ENCODE peak calls at places on chromosomes 16 and 17, in eight cellular contexts. One of them, this sample, is unnamed.

GRCh38 chr16:85570735-85571562 is 42.2 kb upstream of the GSE1 start:
- DNase-seq in spleen: peak; percentile 93
- DNase-seq in stomach: peak; percentile 49
- DNase-seq in left ventricle myocardium inferior: peak; percentile 57
- DNase-seq in uterus: no peak
- DNase-seq in thoracic aorta: no peak
- DNase-seq in HFF-Myc: no peak
- DNase-seq in AG10803: no peak
- DNase-seq in this sample: no peak

GRCh38 chr17:74524751-74525725 is 6.2 kb downstream of the CD300LB start:
- DNase-seq in AG10803: no peak
- DNase-seq in thoracic aorta: no peak
- DNase-seq in uterus: no peak
- DNase-seq in spleen: no peak
- DNase-seq in left ventricle myocardium inferior: no peak
- DNase-seq in HFF-Myc: no peak
- DNase-seq in stomach: peak; percentile 13
- DNase-seq in this sample: no peak

GRCh38 chr16:14344945-14345344 is 273.8 kb downstream of the MRTFB start:
- DNase-seq in stomach: no peak
- DNase-seq in spleen: no peak
- DNase-seq in thoracic aorta: no peak
- DNase-seq in HFF-Myc: no peak
- DNase-seq in AG10803: no peak
- DNase-seq in uterus: no peak
- DNase-seq in left ventricle myocardium inferior: no peak
- DNase-seq in this sample: no peak

GRCh38 chr16:47888142-47888541 is 267.7 kb downstream of the ABCC12 start:
- DNase-seq in HFF-Myc: peak; percentile 9
- DNase-seq in stomach: no peak
- DNase-seq in left ventricle myocardium inferior: no peak
- DNase-seq in uterus: no peak
- DNase-seq in AG10803: peak; percentile 68
- DNase-seq in thoracic aorta: no peak
- DNase-seq in spleen: no peak
- DNase-seq in this sample: peak; percentile 71

GRCh38 chr17:31074772-31075538 is 19.8 kb upstream of the NF1 start:
- DNase-seq in left ventricle myocardium inferior: no peak
- DNase-seq in stomach: no peak
- DNase-seq in thoracic aorta: no peak
- DNase-seq in uterus: no peak
- DNase-seq in AG10803: peak; percentile 83
- DNase-seq in spleen: no peak
- DNase-seq in HFF-Myc: no peak
- DNase-seq in this sample: peak; percentile 78

GRCh38 chr17:74433421-74434121 is 1.7 kb downstream of the GPRC5C start:
- DNase-seq in thoracic aorta: no peak
- DNase-seq in stomach: peak; percentile 59
- DNase-seq in HFF-Myc: no peak
- DNase-seq in spleen: no peak
- DNase-seq in uterus: no peak
- DNase-seq in left ventricle myocardium inferior: no peak
- DNase-seq in AG10803: no peak
- DNase-seq in this sample: no peak

GRCh38 chr17:51365090-51365489 is 104.7 kb downstream of the UTP18 start:
- DNase-seq in spleen: no peak
- DNase-seq in AG10803: no peak
- DNase-seq in stomach: no peak
- DNase-seq in left ventricle myocardium inferior: no peak
- DNase-seq in thoracic aorta: no peak
- DNase-seq in uterus: no peak
- DNase-seq in HFF-Myc: no peak
- DNase-seq in this sample: peak; percentile 8

GRCh38 chr17:63550816-63551639 is 751 bp downstream of the DCAF7 start:
- DNase-seq in stomach: peak; percentile 19
- DNase-seq in left ventricle myocardium inferior: no peak
- DNase-seq in uterus: no peak
- DNase-seq in thoracic aorta: no peak
- DNase-seq in HFF-Myc: no peak
- DNase-seq in spleen: no peak
- DNase-seq in AG10803: peak; percentile 7
- DNase-seq in this sample: peak; percentile 38

GRCh38 chr17:47697948-47698711 is 4.2 kb downstream of the TBKBP1 start:
- DNase-seq in left ventricle myocardium inferior: no peak
- DNase-seq in spleen: peak; percentile 68
- DNase-seq in thoracic aorta: no peak
- DNase-seq in AG10803: no peak
- DNase-seq in HFF-Myc: no peak
- DNase-seq in stomach: no peak
- DNase-seq in uterus: no peak
- DNase-seq in this sample: no peak

GRCh38 chr17:81050645-81051625 is 16.0 kb downstream of the BAIAP2 start:
- DNase-seq in HFF-Myc: no peak
- DNase-seq in AG10803: no peak
- DNase-seq in spleen: no peak
- DNase-seq in uterus: no peak
- DNase-seq in stomach: no peak
- DNase-seq in left ventricle myocardium inferior: no peak
- DNase-seq in thoracic aorta: no peak
- DNase-seq in this sample: no peak

GRCh38 chr17:59851431-59852375 is 41.0 kb downstream of the TUBD1 start:
- DNase-seq in HFF-Myc: peak; percentile 86
- DNase-seq in left ventricle myocardium inferior: no peak
- DNase-seq in stomach: peak; percentile 47
- DNase-seq in AG10803: peak; percentile 100
- DNase-seq in spleen: no peak
- DNase-seq in uterus: peak; percentile 64
- DNase-seq in thoracic aorta: no peak
- DNase-seq in this sample: no peak

GRCh38 chr16:80265624-80266306 is 275.0 kb upstream of the DYNLRB2 start:
- DNase-seq in stomach: no peak
- DNase-seq in thoracic aorta: no peak
- DNase-seq in spleen: no peak
- DNase-seq in AG10803: peak; percentile 22
- DNase-seq in left ventricle myocardium inferior: no peak
- DNase-seq in uterus: no peak
- DNase-seq in HFF-Myc: no peak
- DNase-seq in this sample: no peak

GRCh38 chr16:87447323-87447722 is 45.5 kb downstream of the ZCCHC14 start:
- DNase-seq in left ventricle myocardium inferior: no peak
- DNase-seq in uterus: no peak
- DNase-seq in HFF-Myc: no peak
- DNase-seq in spleen: no peak
- DNase-seq in stomach: no peak
- DNase-seq in thoracic aorta: no peak
- DNase-seq in AG10803: peak; percentile 22
- DNase-seq in this sample: no peak

GRCh38 chr17:83053779-83054451 is 25.5 kb upstream of the METRNL start:
- DNase-seq in AG10803: no peak
- DNase-seq in spleen: peak; percentile 90
- DNase-seq in uterus: peak; percentile 21
- DNase-seq in HFF-Myc: no peak
- DNase-seq in left ventricle myocardium inferior: peak; percentile 35
- DNase-seq in thoracic aorta: no peak
- DNase-seq in stomach: peak; percentile 52
- DNase-seq in this sample: no peak

GRCh38 chr17:78597923-78598545 is 20.8 kb upstream of the DNAH17 start:
- DNase-seq in spleen: peak; percentile 15
- DNase-seq in HFF-Myc: no peak
- DNase-seq in uterus: no peak
- DNase-seq in stomach: no peak
- DNase-seq in thoracic aorta: no peak
- DNase-seq in left ventricle myocardium inferior: no peak
- DNase-seq in AG10803: peak; percentile 79
- DNase-seq in this sample: peak; percentile 45

GRCh38 chr16:18805257-18805773 is 4.0 kb upstream of the ARL6IP1 start:
- DNase-seq in AG10803: no peak
- DNase-seq in spleen: no peak
- DNase-seq in thoracic aorta: no peak
- DNase-seq in uterus: no peak
- DNase-seq in HFF-Myc: no peak
- DNase-seq in left ventricle myocardium inferior: no peak
- DNase-seq in stomach: no peak
- DNase-seq in this sample: no peak

GRCh38 chr16:68417711-68418301 is 30.5 kb downstream of the SMPD3 start:
- DNase-seq in spleen: peak; percentile 89
- DNase-seq in stomach: peak; percentile 91
- DNase-seq in AG10803: no peak
- DNase-seq in left ventricle myocardium inferior: no peak
- DNase-seq in thoracic aorta: no peak
- DNase-seq in HFF-Myc: no peak
- DNase-seq in uterus: no peak
- DNase-seq in this sample: peak; percentile 88

GRCh38 chr16:228151-228855 is 946 bp downstream of the LUC7L start:
- DNase-seq in uterus: no peak
- DNase-seq in stomach: no peak
- DNase-seq in HFF-Myc: no peak
- DNase-seq in AG10803: no peak
- DNase-seq in spleen: no peak
- DNase-seq in thoracic aorta: no peak
- DNase-seq in left ventricle myocardium inferior: no peak
- DNase-seq in this sample: peak; percentile 31

GRCh38 chr16:15772579-15773293 is 84.1 kb downstream of the MYH11 start:
- DNase-seq in uterus: no peak
- DNase-seq in spleen: peak; percentile 5
- DNase-seq in left ventricle myocardium inferior: no peak
- DNase-seq in thoracic aorta: no peak
- DNase-seq in stomach: no peak
- DNase-seq in HFF-Myc: no peak
- DNase-seq in AG10803: no peak
- DNase-seq in this sample: no peak

GRCh38 chr17:73262676-73263642 is 1.3 kb upstream of the CPSF4L start:
- DNase-seq in spleen: peak; percentile 59
- DNase-seq in stomach: no peak
- DNase-seq in AG10803: peak; percentile 25
- DNase-seq in thoracic aorta: no peak
- DNase-seq in uterus: no peak
- DNase-seq in left ventricle myocardium inferior: no peak
- DNase-seq in HFF-Myc: no peak
- DNase-seq in this sample: peak; percentile 24

GRCh38 chr17:57178839-57179238 is 77.5 kb upstream of the MSI2 start:
- DNase-seq in stomach: no peak
- DNase-seq in uterus: no peak
- DNase-seq in left ventricle myocardium inferior: no peak
- DNase-seq in spleen: no peak
- DNase-seq in thoracic aorta: no peak
- DNase-seq in HFF-Myc: no peak
- DNase-seq in AG10803: no peak
- DNase-seq in this sample: no peak

GRCh38 chr17:18040287-18040858 is 1.2 kb downstream of the GID4 start:
- DNase-seq in AG10803: no peak
- DNase-seq in stomach: no peak
- DNase-seq in spleen: peak; percentile 76
- DNase-seq in left ventricle myocardium inferior: no peak
- DNase-seq in uterus: no peak
- DNase-seq in thoracic aorta: no peak
- DNase-seq in HFF-Myc: no peak
- DNase-seq in this sample: no peak

GRCh38 chr16:31478956-31479355 is 4.0 kb upstream of the SLC5A2 start:
- DNase-seq in stomach: no peak
- DNase-seq in left ventricle myocardium inferior: no peak
- DNase-seq in spleen: no peak
- DNase-seq in HFF-Myc: no peak
- DNase-seq in thoracic aorta: no peak
- DNase-seq in AG10803: no peak
- DNase-seq in uterus: no peak
- DNase-seq in this sample: no peak

DNA sequence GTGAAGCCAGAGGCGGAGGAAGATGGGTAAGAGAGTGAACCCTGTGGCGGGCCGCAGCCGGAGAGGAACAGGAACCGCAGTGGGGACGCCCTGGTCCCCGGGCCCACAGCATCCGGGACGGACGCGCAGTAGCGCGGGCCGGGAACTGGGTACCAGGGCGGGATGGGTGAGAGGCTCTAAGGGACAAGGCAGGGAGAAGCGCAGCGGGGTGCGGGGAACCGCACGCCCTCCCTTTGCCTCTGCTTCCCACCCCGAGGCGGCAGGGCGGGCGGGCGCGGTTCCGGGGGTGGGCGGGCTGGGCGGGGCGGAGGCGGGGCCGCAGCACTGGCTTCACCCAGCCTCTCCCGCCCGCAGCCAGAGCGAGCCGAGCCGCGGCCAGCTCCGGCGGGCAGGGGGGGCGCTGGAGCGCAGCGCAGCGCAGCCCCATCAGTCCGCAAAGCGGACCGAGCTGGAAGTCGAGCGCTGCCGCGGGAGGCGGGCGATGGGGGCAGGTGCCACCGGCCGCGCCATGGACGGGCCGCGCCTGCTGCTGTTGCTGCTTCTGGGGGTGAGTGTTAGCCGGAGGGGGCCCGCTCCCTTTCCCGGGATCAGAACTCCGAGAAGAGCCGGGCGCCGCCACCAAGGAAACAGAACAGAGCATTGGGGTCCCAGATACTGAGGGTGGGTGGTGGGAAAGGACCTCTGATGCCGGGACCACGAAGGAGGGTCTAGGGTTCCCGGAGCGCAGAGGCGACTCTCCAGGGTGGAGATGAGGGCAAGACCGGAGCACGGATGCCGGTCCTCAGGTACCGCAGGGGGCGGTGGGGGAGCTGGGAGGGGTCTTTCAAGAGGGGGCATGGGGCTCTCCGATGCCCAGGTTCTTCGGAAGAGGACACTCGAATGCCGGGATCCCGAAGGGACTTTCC is at the start of gene NGFR:
- DNase-seq in AG10803: no peak
- DNase-seq in left ventricle myocardium inferior: peak; percentile 54
- DNase-seq in thoracic aorta: no peak
- DNase-seq in uterus: peak; percentile 74
- DNase-seq in stomach: no peak
- DNase-seq in spleen: peak; percentile 87
- DNase-seq in HFF-Myc: no peak
- DNase-seq in this sample: peak; percentile 34
- H3K4me3 ChIP-seq in AG10803: peak within 1 kb of the TSS; percentile 9
- H3K4me3 ChIP-seq in left ventricle myocardium inferior: peak within 1 kb of the TSS; percentile 69
- H3K4me3 ChIP-seq in thoracic aorta: peak within 1 kb of the TSS; percentile 77
- H3K4me3 ChIP-seq in uterus: peak within 1 kb of the TSS; percentile 39
- H3K4me3 ChIP-seq in stomach: peak within 1 kb of the TSS; percentile 59
- H3K4me3 ChIP-seq in spleen: peak within 1 kb of the TSS; percentile 54
- H3K4me3 ChIP-seq in HFF-Myc: peak within 1 kb of the TSS; percentile 35
- H3K4me3 ChIP-seq in this sample: peak within 1 kb of the TSS; percentile 22

GRCh38 chr17:7575481-7575883 is 4.0 kb upstream of the CD68 start:
- DNase-seq in left ventricle myocardium inferior: no peak
- DNase-seq in thoracic aorta: no peak
- DNase-seq in AG10803: no peak
- DNase-seq in stomach: no peak
- DNase-seq in spleen: no peak
- DNase-seq in HFF-Myc: no peak
- DNase-seq in uterus: no peak
- DNase-seq in this sample: no peak
- H3K4me3 ChIP-seq in left ventricle myocardium inferior: peak overlapping the region; percentile 95
- H3K4me3 ChIP-seq in thoracic aorta: no peak overlapping the region
- H3K4me3 ChIP-seq in AG10803: peak overlapping the region; percentile 97
- H3K4me3 ChIP-seq in stomach: peak overlapping the region; percentile 98
- H3K4me3 ChIP-seq in spleen: no peak overlapping the region
- H3K4me3 ChIP-seq in HFF-Myc: peak overlapping the region; percentile 98
- H3K4me3 ChIP-seq in uterus: no peak overlapping the region
- H3K4me3 ChIP-seq in this sample: peak overlapping the region; percentile 91

GRCh38 chr17:38797091-38797490 is 2.3 kb downstream of the PIP4K2B start:
- DNase-seq in stomach: no peak
- DNase-seq in HFF-Myc: no peak
- DNase-seq in AG10803: peak; percentile 33
- DNase-seq in left ventricle myocardium inferior: no peak
- DNase-seq in spleen: no peak
- DNase-seq in uterus: no peak
- DNase-seq in thoracic aorta: no peak
- DNase-seq in this sample: peak; percentile 75
- H3K4me3 ChIP-seq in stomach: peak overlapping the region; percentile 98
- H3K4me3 ChIP-seq in HFF-Myc: peak overlapping the region; percentile 74
- H3K4me3 ChIP-seq in AG10803: peak overlapping the region; percentile 93
- H3K4me3 ChIP-seq in left ventricle myocardium inferior: peak overlapping the region; percentile 97
- H3K4me3 ChIP-seq in spleen: no peak overlapping the region
- H3K4me3 ChIP-seq in uterus: no peak overlapping the region
- H3K4me3 ChIP-seq in thoracic aorta: peak overlapping the region; percentile 93
- H3K4me3 ChIP-seq in this sample: no peak overlapping the region

GRCh38 chr16:1825381-1825863 is 1.2 kb downstream of the HAGH start:
- DNase-seq in AG10803: no peak
- DNase-seq in HFF-Myc: no peak
- DNase-seq in spleen: no peak
- DNase-seq in left ventricle myocardium inferior: no peak
- DNase-seq in uterus: no peak
- DNase-seq in thoracic aorta: no peak
- DNase-seq in stomach: peak; percentile 46
- DNase-seq in this sample: no peak
- H3K4me3 ChIP-seq in AG10803: peak overlapping the region; percentile 99
- H3K4me3 ChIP-seq in HFF-Myc: peak overlapping the region; percentile 99
- H3K4me3 ChIP-seq in spleen: peak overlapping the region; percentile 89
- H3K4me3 ChIP-seq in left ventricle myocardium inferior: peak overlapping the region; percentile 99
- H3K4me3 ChIP-seq in uterus: peak overlapping the region; percentile 96
- H3K4me3 ChIP-seq in thoracic aorta: peak overlapping the region; percentile 87
- H3K4me3 ChIP-seq in stomach: peak overlapping the region; percentile 100
- H3K4me3 ChIP-seq in this sample: peak overlapping the region; percentile 47

This sample was measured in epithelial cell of esophagus.